ENCODE peak calls at places on chromosome 13, in six cellular contexts. K, W, G, Y, L and H are unnamed samples.

GRCh38 chr13:40618581-40619478 is 47.6 kb downstream of the FOXO1 start:
- DNase-seq in W (no peak), K (no peak), Y (peak; percentile 53), G (no peak), L (no peak), H (no peak)

GRCh38 chr13:101988140-101988539 is 413.7 kb downstream of the FGF14 start:
- DNase-seq in G (no peak), W (peak; percentile 36), K (no peak), Y (peak; percentile 33), L (no peak), H (peak; percentile 20)

GRCh38 chr13:89053418-89053817 is 1382.2 kb downstream of the SLITRK5 start:
- DNase-seq in W (no peak), L (no peak), Y (no peak), K (no peak), G (no peak), H (no peak)

GRCh38 chr13:30466841-30467252 is 1.1 kb upstream of the HMGB1 start:
- DNase-seq in L (no peak), K (no peak), W (no peak), G (no peak), Y (no peak), H (no peak)

GRCh38 chr13:27079421-27079958 is 92.1 kb downstream of the USP12 start:
- DNase-seq in Y (peak; percentile 77), L (peak; percentile 61), G (peak; percentile 54), K (no peak), W (peak; percentile 10), H (no peak)

GRCh38 chr13:34035676-34036325 is 217.9 kb downstream of the RFC3 start:
- DNase-seq in W (no peak), L (peak; percentile 42), K (no peak), G (peak; percentile 53), Y (no peak), H (peak; percentile 94)

GRCh38 chr13:45527699-45528462 is 63.1 kb downstream of the COG3 start:
- DNase-seq in K (no peak), L (no peak), Y (peak; percentile 13), W (no peak), G (no peak), H (peak; percentile 81)

GRCh38 chr13:63351533-63351932 is 1935.9 kb upstream of the PCDH20 start:
- DNase-seq in G (no peak), K (no peak), W (no peak), Y (peak; percentile 15), L (peak; percentile 70), H (no peak)

GRCh38 chr13:20124303-20124702 is 36.5 kb downstream of the GJA3 start:
- DNase-seq in W (no peak), Y (no peak), L (peak; percentile 42), G (no peak), K (no peak), H (peak; percentile 13)

GRCh38 chr13:44920013-44920412 is 69.3 kb downstream of the NUFIP1 start:
- DNase-seq in Y (no peak), L (no peak), G (no peak), K (no peak), W (no peak), H (no peak)

GRCh38 chr13:25217023-25217909 is 45.2 kb upstream of the AMER2 start:
- DNase-seq in K (no peak), W (no peak), L (peak; percentile 69), G (peak; percentile 65), Y (peak; percentile 41), H (peak; percentile 76)

GRCh38 chr13:70249332-70250064 is 141.2 kb upstream of the KLHL1 start:
- DNase-seq in Y (peak; percentile 78), K (no peak), W (no peak), G (peak; percentile 39), L (no peak), H (peak; percentile 97)

GRCh38 chr13:22461854-22462565 is 718.8 kb upstream of the SGCG start:
- DNase-seq in G (no peak), W (no peak), Y (no peak), L (peak; percentile 1), K (no peak), H (no peak)

GRCh38 chr13:94816256-94816655 is 103.9 kb upstream of the SOX21 start:
- DNase-seq in W (no peak), L (no peak), Y (no peak), K (no peak), G (no peak), H (no peak)

GRCh38 chr13:20193924-20194631 is 1.3 kb upstream of the GJB2 start:
- DNase-seq in K (no peak), L (no peak), Y (no peak), G (no peak), W (no peak), H (peak; percentile 79)

GRCh38 chr13:43242040-43242439 is 218.7 kb downstream of the DNAJC15 start:
- DNase-seq in W (no peak), G (no peak), K (no peak), L (peak; percentile 62), Y (peak; percentile 47), H (no peak)

GRCh38 chr13:80340643-80341097 is 256 bp downstream of the SPRY2 start:
- DNase-seq in W (no peak), G (peak; percentile 77), Y (peak; percentile 79), K (peak; percentile 70), L (no peak), H (peak; percentile 70)

GRCh38 chr13:80341771-80342271 is 895 bp upstream of the SPRY2 start:
- DNase-seq in K (peak; percentile 74), L (peak; percentile 73), W (peak; percentile 80), Y (peak; percentile 73), G (peak; percentile 66), H (peak; percentile 33)

GRCh38 chr13:80342541-80343371 is 1.8 kb upstream of the SPRY2 start:
- DNase-seq in Y (peak; percentile 79), W (peak; percentile 87), G (peak; percentile 82), L (peak; percentile 95), K (peak; percentile 91), H (peak; percentile 78)

GRCh38 chr13:80339841-80340642 is 884 bp downstream of the SPRY2 start:
- DNase-seq in G (peak; percentile 43), Y (peak; percentile 34), K (peak; percentile 76), W (peak; percentile 59), L (peak; percentile 40), H (peak; percentile 59)

DNA sequence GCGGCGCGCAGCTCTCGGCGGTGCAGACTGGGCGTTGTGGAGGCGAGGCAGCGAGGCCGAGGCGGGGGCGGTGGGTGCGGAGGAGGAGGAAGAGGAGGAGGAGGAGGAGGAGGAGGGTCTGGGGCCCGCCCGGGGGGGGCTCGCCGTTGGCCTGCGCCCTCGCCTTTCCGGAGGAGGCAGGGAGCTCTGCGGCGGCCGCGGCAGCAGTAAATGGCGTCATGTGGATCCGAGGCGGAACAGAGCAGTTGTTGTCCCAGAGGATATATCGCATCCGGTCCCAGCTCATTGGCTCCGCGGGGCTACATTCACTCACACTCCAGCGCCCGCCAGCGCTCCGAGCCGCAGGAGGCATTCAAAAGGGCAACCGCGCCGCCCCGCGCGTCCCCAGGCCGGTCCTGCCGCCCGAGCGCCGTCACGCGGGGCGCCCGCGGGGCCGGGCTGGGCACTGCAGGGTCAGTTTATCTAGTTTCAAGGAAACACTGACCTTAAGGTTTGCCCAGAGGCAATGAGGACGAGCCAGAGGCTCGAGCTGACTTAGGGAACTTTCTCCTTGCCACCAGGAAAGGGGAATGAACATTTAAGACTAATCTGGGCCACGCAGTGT is at the start of gene SPRY2:
- DNase-seq in Y (peak; percentile 97), G (peak; percentile 98), K (peak; percentile 96), W (peak; percentile 97), L (peak; percentile 100), H (peak; percentile 94)
- TF ChIP-seq CTCF in Y (no peak), G (no peak), K (peak; percentile 24), W (no peak), L (no peak), H (no peak)

DNA sequence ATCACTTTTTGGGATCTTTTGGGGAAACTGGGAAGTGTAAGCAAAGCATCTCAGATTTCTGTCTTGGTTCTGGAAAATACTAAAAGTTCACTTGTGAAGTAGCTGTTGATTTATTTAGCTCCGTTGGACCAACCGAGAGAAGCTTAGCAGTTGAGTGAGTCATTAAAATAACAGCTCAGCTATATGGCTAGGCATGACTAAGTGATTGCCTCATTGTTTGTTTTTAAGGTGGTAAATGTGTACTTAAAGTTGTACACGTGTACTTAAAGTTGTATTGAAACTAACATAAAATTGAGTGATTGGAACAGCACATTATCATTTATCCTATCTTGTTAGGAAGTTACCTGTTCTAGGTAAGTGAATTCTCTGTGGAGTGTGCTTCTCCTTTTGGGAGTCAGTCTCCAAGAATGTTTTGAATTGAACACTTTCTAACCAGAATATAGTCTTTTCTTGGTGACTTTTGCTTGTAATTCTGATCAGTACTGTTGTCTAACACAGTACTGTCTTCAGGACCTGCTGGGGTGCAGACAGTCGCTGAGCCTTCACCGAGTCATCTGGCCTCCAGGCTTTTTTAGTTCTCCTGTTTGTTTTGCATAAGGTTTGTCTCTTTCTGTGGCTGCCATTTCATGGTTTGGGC is 2.9 kb upstream of the DCUN1D2 start:
- DNase-seq in K (no peak), Y (peak; percentile 97), W (no peak), G (peak; percentile 96), L (peak; percentile 93), H (peak; percentile 96)
- H3K4me3 ChIP-seq in K (peak overlapping the region; percentile 6), Y (peak overlapping the region; percentile 33), W (no peak overlapping the region), G (peak overlapping the region; percentile 16), L (peak overlapping the region; percentile 31), H (peak overlapping the region; percentile 19)

GRCh38 chr13:98478134-98479129 is 98.5 kb downstream of the STK24 start:
- DNase-seq in L (peak; percentile 56), Y (peak; percentile 30), G (peak; percentile 52), K (no peak), W (peak; percentile 27), H (no peak)

GRCh38 chr13:98476538-98476966 is 100.4 kb downstream of the STK24 start:
- DNase-seq in Y (peak; percentile 80), L (peak; percentile 92), W (no peak), G (peak; percentile 93), K (no peak), H (peak; percentile 83)

GRCh38 chr13:98480915-98481510 is 95.9 kb downstream of the STK24 start:
- DNase-seq in W (peak; percentile 15), L (peak; percentile 75), G (peak; percentile 58), K (no peak), Y (peak; percentile 77), H (no peak)

GRCh38 chr13:98481511-98481951 is 95.4 kb downstream of the STK24 start:
- DNase-seq in G (no peak), K (no peak), W (no peak), Y (no peak), L (no peak), H (no peak)

DNA sequence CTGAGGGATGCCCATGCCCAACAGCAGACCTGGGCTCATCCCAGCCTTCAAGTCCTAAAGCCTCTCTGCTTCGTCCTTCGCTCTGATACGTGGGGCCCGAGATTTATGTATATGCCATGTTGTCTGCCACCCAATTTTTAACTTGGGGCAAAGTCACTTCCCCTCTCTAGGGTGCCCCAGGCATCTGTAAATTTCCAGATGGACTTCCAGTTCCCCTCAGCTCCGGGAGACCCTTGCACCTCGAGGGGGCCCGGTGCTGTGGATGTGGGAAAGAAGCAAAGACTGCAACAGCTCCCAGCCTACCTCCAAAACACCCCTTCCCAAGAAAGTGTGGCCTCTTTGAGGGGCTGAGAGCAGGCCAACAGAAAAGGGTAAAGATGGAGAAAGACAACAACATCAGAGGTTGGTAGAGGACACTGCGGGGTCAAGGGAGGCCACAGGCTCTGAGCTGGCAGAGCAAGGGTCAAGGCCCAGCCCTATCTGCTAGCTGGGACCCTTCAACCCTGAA is 97.4 kb downstream of the STK24 start:
- DNase-seq in K (no peak), W (no peak), L (no peak), Y (no peak), G (no peak), H (no peak)
- TF ChIP-seq CTCF in K (no peak), W (no peak), L (no peak), Y (no peak), G (no peak), H (no peak)

DNA sequence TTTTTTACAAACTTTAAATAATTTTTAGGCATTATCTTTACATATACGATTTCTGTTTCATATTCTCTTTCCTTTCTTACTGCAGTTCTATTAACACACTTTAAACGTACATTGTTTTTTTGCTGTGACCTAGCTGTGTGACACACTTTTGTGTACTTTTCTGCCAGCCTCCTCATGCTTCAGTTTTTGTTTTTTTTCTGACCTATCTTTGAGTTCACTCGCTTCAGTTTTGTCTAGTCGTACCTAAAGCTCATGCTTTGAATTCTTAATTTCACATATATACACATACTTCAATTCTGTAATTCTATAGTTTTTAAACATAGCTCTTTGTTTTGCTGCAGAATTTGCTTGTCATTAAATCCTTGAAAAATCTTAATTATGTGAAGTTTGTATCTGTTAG is 150.4 kb downstream of the PDS5B start:
- DNase-seq in K (no peak), Y (no peak), L (no peak), W (no peak), G (peak; percentile 33), H (no peak)
- H3K4me3 ChIP-seq in K (peak overlapping the region; percentile 24), Y (no peak overlapping the region), L (no peak overlapping the region), W (no peak overlapping the region), G (peak overlapping the region; percentile 27), H (no peak overlapping the region)